ENCODE peak calls at places on chromosomes 6 and 20, in ten cellular contexts. T is CD8-positive, alpha-beta T cell; B is prostate gland; C is heart left ventricle; Q is stomach; U is psoas muscle; E is CD4-positive, alpha-beta memory T cell; M is cardiac muscle cell; S is astrocyte; A is PC-9. N is an unnamed sample.

GRCh38 chr6:155850408-155850841 is 394.8 kb upstream of the NOX3 start:
- DNase-seq in B (no peak), C (no peak), U (no peak), A (no peak), E (no peak), S (peak; percentile 71), T (no peak), M (no peak), Q (no peak), N (no peak)

GRCh38 chr20:56439784-56440291 is 27.8 kb downstream of the CASS4 start:
- DNase-seq in A (peak; percentile 41), C (peak; percentile 75), U (no peak), E (no peak), B (no peak), Q (peak; percentile 35), T (no peak), M (no peak), S (peak; percentile 100), N (peak; percentile 53)

GRCh38 chr6:116246089-116246488 is 7.8 kb downstream of the TSPYL4 start:
- DNase-seq in E (no peak), U (no peak), Q (no peak), B (no peak), C (no peak), T (no peak), A (no peak), M (no peak), S (peak; percentile 80), N (no peak)

GRCh38 chr20:46027245-46027853 is 1.7 kb upstream of the SLC12A5 start:
- DNase-seq in U (no peak), A (peak; percentile 56), E (peak; percentile 38), M (peak; percentile 91), S (peak; percentile 36), Q (no peak), C (peak; percentile 30), T (peak; percentile 37), B (peak; percentile 32), N (no peak)

GRCh38 chr6:24583463-24584389 is 62.3 kb downstream of the KIAA0319 start:
- DNase-seq in T (peak; percentile 65), A (peak; percentile 73), U (peak; percentile 74), M (peak; percentile 92), B (peak; percentile 60), S (peak; percentile 71), E (peak; percentile 55), Q (peak; percentile 86), C (peak; percentile 68), N (peak; percentile 79)

GRCh38 chr20:17617868-17618672 is 48.2 kb downstream of the DSTN start:
- DNase-seq in B (peak; percentile 74), T (no peak), M (no peak), Q (peak; percentile 83), C (peak; percentile 15), A (no peak), S (no peak), U (peak; percentile 51), E (no peak), N (no peak)

GRCh38 chr20:12179692-12180091 is 262.0 kb downstream of the BTBD3 start:
- DNase-seq in S (no peak), M (no peak), T (no peak), E (no peak), B (no peak), U (no peak), C (no peak), A (no peak), Q (no peak), N (no peak)

GRCh38 chr6:132115714-132116366 is 164.7 kb upstream of the CCN2 start:
- DNase-seq in S (no peak), B (no peak), E (no peak), T (no peak), U (no peak), C (no peak), M (no peak), Q (no peak), A (no peak), N (no peak)

GRCh38 chr6:2988426-2989331 is 11.0 kb upstream of the NQO2 start:
- DNase-seq in U (peak; percentile 94), S (peak; percentile 93), C (peak; percentile 93), E (peak; percentile 76), M (peak; percentile 95), Q (peak; percentile 88), A (peak; percentile 87), T (peak; percentile 74), B (peak; percentile 85), N (peak; percentile 89)

GRCh38 chr20:50821257-50821921 is 26.5 kb downstream of the BCAS4 start:
- DNase-seq in S (no peak), M (no peak), Q (no peak), U (no peak), C (no peak), E (no peak), A (no peak), B (no peak), T (no peak), N (no peak)

GRCh38 chr6:52998603-52999002 is 3.5 kb upstream of the GSTA4 start:
- DNase-seq in U (no peak), B (no peak), T (no peak), S (no peak), M (no peak), A (no peak), C (no peak), E (no peak), Q (no peak), N (no peak)

GRCh38 chr20:3082955-3083952 is 1.3 kb downstream of the AVP start:
- DNase-seq in Q (no peak), T (no peak), B (no peak), E (no peak), C (no peak), A (no peak), S (no peak), U (no peak), M (no peak), N (no peak)

GRCh38 chr6:52522151-52522626 is 54.7 kb downstream of the TRAM2 start:
- DNase-seq in C (no peak), M (no peak), A (no peak), S (peak; percentile 71), Q (no peak), E (no peak), B (no peak), T (no peak), U (peak; percentile 79), N (no peak)

GRCh38 chr6:105243487-105243886 is 63.7 kb upstream of the POPDC3 start:
- DNase-seq in S (no peak), B (no peak), C (no peak), E (no peak), U (no peak), Q (no peak), T (no peak), M (no peak), A (no peak), N (no peak)

GRCh38 chr20:60642048-60642447 is 610.0 kb upstream of the CDH4 start:
- DNase-seq in M (no peak), T (no peak), S (peak; percentile 22), C (no peak), A (no peak), Q (no peak), B (no peak), U (no peak), E (no peak), N (no peak)

GRCh38 chr20:31987744-31988143 is 19.8 kb downstream of the XKR7 start:
- DNase-seq in A (no peak), B (no peak), Q (no peak), U (no peak), E (no peak), T (no peak), C (no peak), M (no peak), S (no peak), N (no peak)

GRCh38 chr20:37413023-37413334 is 67.0 kb downstream of the SRC start:
- DNase-seq in S (no peak), A (no peak), C (no peak), B (no peak), M (no peak), U (no peak), E (no peak), T (no peak), Q (no peak), N (no peak)
- H3K4me1 ChIP-seq in S (peaks cover 11% of the 10 kb centered on the region), A (no peaks in the 10 kb centered on the region), C (peaks cover 3% of the 10 kb centered on the region), B (no peaks in the 10 kb centered on the region), M (peaks cover 3% of the 10 kb centered on the region), U (no peaks in the 10 kb centered on the region), E (peaks cover 14% of the 10 kb centered on the region), T (peaks cover 21% of the 10 kb centered on the region), Q (peaks cover 27% of the 10 kb centered on the region), N (no peaks in the 10 kb centered on the region)

GRCh38 chr20:24745617-24746350 is 203.3 kb upstream of the CST7 start:
- DNase-seq in C (no peak), T (no peak), M (no peak), B (no peak), U (no peak), Q (no peak), S (no peak), E (no peak), A (no peak), N (no peak)
- H3K9me3 ChIP-seq in C (no peaks in the 10 kb centered on the region), T (no peaks in the 10 kb centered on the region), M (no peaks in the 10 kb centered on the region), B (no peaks in the 10 kb centered on the region), U (no peaks in the 10 kb centered on the region), Q (no peaks in the 10 kb centered on the region), S (no peaks in the 10 kb centered on the region), E (no peaks in the 10 kb centered on the region), A (no peaks in the 10 kb centered on the region), N (peaks cover 5% of the 10 kb centered on the region)

GRCh38 chr6:33128318-33128717 is 52.5 kb downstream of the HLA-DPB1 start:
- DNase-seq in T (no peak), Q (no peak), C (no peak), E (no peak), B (no peak), M (no peak), U (no peak), A (no peak), S (no peak), N (no peak)

GRCh38 chr6:33126101-33126714 is 50.4 kb downstream of the HLA-DPB1 start:
- DNase-seq in T (peak; percentile 47), A (no peak), U (peak; percentile 76), B (peak; percentile 52), E (peak; percentile 26), Q (peak; percentile 76), S (no peak), M (peak; percentile 78), C (peak; percentile 52), N (peak; percentile 73)

GRCh38 chr6:33136310-33136895 is 55.9 kb downstream of the COL11A2 start:
- DNase-seq in S (no peak), E (no peak), Q (no peak), A (no peak), C (no peak), T (no peak), M (no peak), B (no peak), U (no peak), N (no peak)

GRCh38 chr6:33132121-33132524 is 56.3 kb downstream of the HLA-DPB1 start:
- DNase-seq in M (no peak), S (no peak), B (no peak), T (no peak), E (no peak), A (no peak), C (no peak), Q (no peak), U (no peak), N (no peak)
- H3K36me3 ChIP-seq in M (no peaks in the 10 kb centered on the region), S (no peaks in the 10 kb centered on the region), B (no peaks in the 10 kb centered on the region), T (no peaks in the 10 kb centered on the region), E (no peaks in the 10 kb centered on the region), A (no peaks in the 10 kb centered on the region), C (no peaks in the 10 kb centered on the region), Q (no peaks in the 10 kb centered on the region), U (no peaks in the 10 kb centered on the region), N (no peaks in the 10 kb centered on the region)

DNA sequence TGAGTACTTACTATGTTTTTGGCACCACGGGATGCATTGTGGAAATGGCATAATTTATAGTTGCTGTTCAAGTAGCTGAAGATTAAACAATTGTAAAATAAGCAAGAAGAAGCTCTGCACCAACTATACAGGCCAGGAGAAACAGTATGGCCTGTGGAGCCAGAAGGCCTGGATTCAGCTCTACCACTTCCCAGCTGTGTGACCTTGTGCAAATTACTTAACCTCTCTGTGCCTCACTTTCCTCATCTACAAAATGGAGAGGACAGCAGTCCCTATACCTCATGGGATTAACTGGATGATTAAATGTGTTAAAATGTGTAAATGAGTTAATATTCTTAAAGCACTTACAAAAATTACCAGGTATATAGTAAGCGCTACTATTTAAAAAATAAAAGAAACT is 49.1 kb downstream of the CNKSR3 start:
- DNase-seq in A (no peak), U (no peak), M (no peak), S (no peak), C (no peak), E (no peak), B (no peak), T (no peak), Q (no peak), N (no peak)
- H3K4me1 ChIP-seq in A (no peaks in the 10 kb centered on the region), U (no peaks in the 10 kb centered on the region), M (peaks cover 11% of the 10 kb centered on the region), S (peaks cover 33% of the 10 kb centered on the region), C (peaks cover 50% of the 10 kb centered on the region), E (no peaks in the 10 kb centered on the region), B (peaks cover 2% of the 10 kb centered on the region), T (no peaks in the 10 kb centered on the region), Q (peaks cover 38% of the 10 kb centered on the region), N (peaks cover 11% of the 10 kb centered on the region)